ENCODE peak calls at places on chromosome 1, in seven cellular contexts. C is aorta; R is effector memory CD4-positive, alpha-beta T cell; I is uterus; D is BE2C; Z is fibroblast of lung; H is small intestine. A is an unnamed sample.

GRCh38 chr1:193211539-193211938 is 25.1 kb upstream of the B3GALT2 start:
- DNase-seq in D (no peak), H (peak; percentile 31), I (no peak), C (no peak), Z (peak; percentile 94), R (no peak), A (no peak)

GRCh38 chr1:15975358-15975804 is 520 bp downstream of the ZBTB17 start:
- DNase-seq in H (peak; percentile 18), C (peak; percentile 89), R (peak; percentile 60), D (peak; percentile 65), Z (peak; percentile 59), I (no peak), A (peak; percentile 82)

GRCh38 chr1:225629483-225629882 is 23.4 kb downstream of the ENAH start:
- DNase-seq in I (no peak), R (no peak), Z (no peak), D (no peak), C (no peak), H (no peak), A (no peak)

GRCh38 chr1:175133693-175134435 is 58.7 kb downstream of the KIAA0040 start:
- DNase-seq in C (no peak), I (no peak), Z (no peak), H (no peak), R (no peak), D (no peak), A (no peak)

GRCh38 chr1:235998812-235999211 is 66.1 kb downstream of the NID1 start:
- DNase-seq in I (peak; percentile 14), R (peak; percentile 28), H (no peak), D (no peak), Z (peak; percentile 36), C (no peak), A (no peak)

GRCh38 chr1:2638466-2639115 is 5.8 kb upstream of the MMEL1 start:
- DNase-seq in H (no peak), C (no peak), I (no peak), D (no peak), Z (no peak), R (no peak), A (no peak)

GRCh38 chr1:91397605-91398004 is 7.0 kb downstream of the HFM1 start:
- DNase-seq in Z (peak; percentile 9), D (no peak), H (no peak), C (no peak), I (no peak), R (no peak), A (no peak)

GRCh38 chr1:244665771-244666217 is 12.9 kb downstream of the DESI2 start:
- DNase-seq in Z (peak; percentile 40), C (no peak), D (no peak), I (no peak), H (no peak), R (no peak), A (peak; percentile 13)

GRCh38 chr1:167864392-167864992 is 49.4 kb downstream of the ADCY10 start:
- DNase-seq in C (no peak), Z (no peak), R (no peak), H (no peak), D (no peak), I (no peak), A (no peak)

GRCh38 chr1:54498383-54499096 is 49.5 kb upstream of the ACOT11 start:
- DNase-seq in H (no peak), C (no peak), I (no peak), D (no peak), Z (peak; percentile 42), R (no peak), A (no peak)
- H3K27me3 ChIP-seq in H (no peaks in the 10 kb centered on the region), C (no peaks in the 10 kb centered on the region), I (no peaks in the 10 kb centered on the region), D (no peaks in the 10 kb centered on the region), Z (peaks cover 38% of the 10 kb centered on the region), R (peaks cover 5% of the 10 kb centered on the region), A (no peaks in the 10 kb centered on the region)

GRCh38 chr1:9849691-9850441 is 26.1 kb upstream of the CLSTN1 start:
- DNase-seq in I (no peak), D (no peak), R (no peak), C (no peak), H (no peak), Z (no peak), A (no peak)
- H3K4me1 ChIP-seq in I (no peaks in the 10 kb centered on the region), D (no peaks in the 10 kb centered on the region), R (no peaks in the 10 kb centered on the region), C (no peaks in the 10 kb centered on the region), H (peaks cover 2% of the 10 kb centered on the region), Z (no peaks in the 10 kb centered on the region), A (no peaks in the 10 kb centered on the region)

GRCh38 chr1:210250665-210250997 is 18.0 kb downstream of the SERTAD4 start:
- DNase-seq in H (peak; percentile 50), D (peak; percentile 65), R (no peak), Z (peak; percentile 33), I (no peak), C (peak; percentile 84), A (peak; percentile 59)
- H3K4me3 ChIP-seq in H (no peak overlapping the region), D (peak overlapping the region; percentile 69), R (no peak overlapping the region), Z (no peak overlapping the region), I (peak overlapping the region; percentile 47), C (peak overlapping the region; percentile 58), A (no peak overlapping the region)

GRCh38 chr1:198825254-198825653 is 186.4 kb downstream of the PTPRC start:
- DNase-seq in I (no peak), H (no peak), R (no peak), C (no peak), D (no peak), Z (no peak), A (no peak)
- H3K27me3 ChIP-seq in I (no peaks in the 10 kb centered on the region), H (no peaks in the 10 kb centered on the region), R (no peaks in the 10 kb centered on the region), C (no peaks in the 10 kb centered on the region), D (no peaks in the 10 kb centered on the region), Z (no peaks in the 10 kb centered on the region), A (no peaks in the 10 kb centered on the region)

DNA sequence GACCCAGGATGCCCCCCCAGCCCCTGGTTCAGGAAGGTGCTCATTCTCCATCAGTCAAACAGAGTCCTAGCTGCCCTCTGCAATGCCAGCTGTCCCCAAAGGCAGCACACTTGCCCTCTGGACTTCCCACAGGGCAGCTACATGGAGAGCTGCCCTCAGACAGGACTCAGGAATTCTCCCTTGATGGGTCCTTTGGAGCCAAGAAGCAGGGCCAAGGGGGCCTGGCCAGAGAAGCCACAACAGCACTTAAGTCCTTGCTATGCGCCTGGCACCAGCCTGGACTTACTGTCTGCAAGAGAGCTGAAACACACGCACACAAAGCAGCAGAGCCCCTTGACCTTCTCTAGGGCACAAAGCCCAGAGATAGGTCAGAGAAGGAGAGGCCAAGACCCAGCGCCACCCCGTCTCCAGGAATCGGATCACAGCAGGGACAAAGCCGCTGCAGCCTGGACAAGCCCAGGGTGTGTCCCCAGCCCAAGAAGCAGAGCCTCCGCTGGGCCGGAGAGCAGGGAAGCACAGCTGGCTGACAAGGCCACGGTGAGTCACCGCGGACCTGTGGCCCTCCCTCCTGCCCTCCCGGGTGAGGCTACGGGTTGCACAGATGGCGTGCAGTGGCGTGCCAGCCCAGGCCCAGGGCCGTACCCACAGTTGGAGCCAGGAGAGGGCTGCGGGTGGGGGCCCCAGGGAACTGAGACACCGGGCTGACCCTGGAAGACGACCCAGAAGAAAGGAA is 1.7 kb downstream of the WNT9A start:
- DNase-seq in I (peak; percentile 74), C (peak; percentile 86), R (no peak), H (peak; percentile 80), D (peak; percentile 18), Z (peak; percentile 71), A (no peak)
- H3K4me1 ChIP-seq in I (no peaks in the 10 kb centered on the region), C (no peaks in the 10 kb centered on the region), R (peaks cover 21% of the 10 kb centered on the region), H (peaks cover 1% of the 10 kb centered on the region), D (no peaks in the 10 kb centered on the region), Z (peaks cover 3% of the 10 kb centered on the region), A (no peaks in the 10 kb centered on the region)

GRCh38 chr1:233328661-233329498 is 1.4 kb downstream of the MAP3K21 start:
- DNase-seq in Z (no peak), H (peak; percentile 41), R (no peak), D (no peak), C (no peak), I (no peak), A (no peak)

GRCh38 chr1:233323724-233324123 is 3.8 kb upstream of the MAP3K21 start:
- DNase-seq in R (no peak), H (peak; percentile 65), D (no peak), C (no peak), I (no peak), Z (no peak), A (no peak)

GRCh38 chr1:233327938-233328660 is 575 bp downstream of the MAP3K21 start:
- DNase-seq in H (no peak), D (peak; percentile 10), I (no peak), C (peak; percentile 71), R (peak; percentile 5), Z (peak; percentile 12), A (peak; percentile 26)

GRCh38 chr1:233326995-233327937 is at the start of gene MAP3K21:
- DNase-seq in I (peak; percentile 61), H (peak; percentile 98), C (peak; percentile 93), Z (peak; percentile 30), D (peak; percentile 65), R (peak; percentile 85), A (peak; percentile 98)

DNA sequence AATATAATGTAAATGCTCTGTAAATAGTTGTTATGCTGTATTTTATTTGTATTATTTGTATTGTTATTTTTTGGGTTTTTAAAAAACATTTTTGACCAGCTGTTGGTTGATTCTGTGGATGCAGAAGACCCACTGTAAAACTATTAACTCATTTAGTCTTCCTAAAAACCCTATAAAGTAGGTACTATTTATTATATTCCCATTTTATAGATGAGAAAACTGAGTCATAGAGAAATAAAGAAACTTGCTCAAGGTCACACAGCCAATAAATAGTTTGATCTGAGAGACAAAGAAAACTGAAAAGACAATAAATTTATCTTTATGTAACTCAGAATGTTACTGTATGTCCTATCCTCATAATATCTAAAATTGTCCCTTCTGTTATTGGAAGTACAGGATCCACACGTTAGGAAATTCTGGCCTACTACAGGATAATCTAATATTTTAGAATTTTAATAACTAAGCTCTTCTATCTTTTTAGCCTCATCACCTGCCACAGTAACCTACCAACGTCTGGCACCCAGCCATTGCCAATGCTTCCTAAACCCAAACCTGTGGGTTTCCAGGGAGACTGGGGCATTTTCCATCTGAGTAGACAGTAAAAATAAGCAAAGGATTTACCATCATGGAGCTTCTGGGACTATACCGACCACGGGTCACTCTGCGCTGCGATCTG is 1.1 kb upstream of the MAP3K21 start:
- DNase-seq in D (no peak), Z (no peak), C (no peak), R (no peak), I (peak; percentile 15), H (no peak), A (no peak)
- H3K4me3 ChIP-seq in D (no peak overlapping the region), Z (no peak overlapping the region), C (no peak overlapping the region), R (peak overlapping the region; percentile 46), I (no peak overlapping the region), H (peak overlapping the region; percentile 34), A (peak overlapping the region; percentile 30)

GRCh38 chr1:26037904-26038303 is 8.0 kb downstream of the SLC30A2 start:
- DNase-seq in R (no peak), Z (no peak), D (no peak), C (no peak), I (no peak), H (no peak), A (no peak)
- H3K27me3 ChIP-seq in R (peaks cover 4% of the 10 kb centered on the region), Z (peaks cover 16% of the 10 kb centered on the region), D (peaks cover 1% of the 10 kb centered on the region), C (no peaks in the 10 kb centered on the region), I (no peaks in the 10 kb centered on the region), H (no peaks in the 10 kb centered on the region), A (peaks cover 5% of the 10 kb centered on the region)